ENCODE peak calls at places on chromosomes 12 and 14, in ten cellular contexts. One of them, this sample, is unnamed. For H3K9me3, the result is how much of the 10 kb centered on the place peaks cover.

GRCh38 chr12:115403689-115404088 is 719.7 kb upstream of the TBX3 start:
- DNase-seq in colonic mucosa: no peak
- DNase-seq in adrenal gland: no peak
- DNase-seq in psoas muscle: no peak
- DNase-seq in lung: no peak
- DNase-seq in neural progenitor cell: no peak
- DNase-seq in mucosa of descending colon: no peak
- DNase-seq in CD4-positive, alpha-beta T cell: no peak
- DNase-seq in SK-N-SH: no peak
- DNase-seq in uterus: no peak
- DNase-seq in this sample: no peak

GRCh38 chr14:23399136-23399535 is 8.9 kb downstream of the MYH6 start:
- DNase-seq in uterus: no peak
- DNase-seq in neural progenitor cell: no peak
- DNase-seq in CD4-positive, alpha-beta T cell: no peak
- DNase-seq in adrenal gland: no peak
- DNase-seq in colonic mucosa: no peak
- DNase-seq in lung: no peak
- DNase-seq in SK-N-SH: no peak
- DNase-seq in psoas muscle: no peak
- DNase-seq in mucosa of descending colon: no peak
- DNase-seq in this sample: no peak

GRCh38 chr12:49655595-49656236 is 32.4 kb downstream of the PRPF40B start:
- DNase-seq in colonic mucosa: no peak
- DNase-seq in neural progenitor cell: no peak
- DNase-seq in lung: no peak
- DNase-seq in mucosa of descending colon: no peak
- DNase-seq in CD4-positive, alpha-beta T cell: no peak
- DNase-seq in uterus: no peak
- DNase-seq in SK-N-SH: no peak
- DNase-seq in psoas muscle: no peak
- DNase-seq in adrenal gland: no peak
- DNase-seq in this sample: no peak

GRCh38 chr14:65414961-65415589 is 2.5 kb downstream of the FUT8 start:
- DNase-seq in psoas muscle: no peak
- DNase-seq in SK-N-SH: peak
- DNase-seq in uterus: no peak
- DNase-seq in CD4-positive, alpha-beta T cell: no peak
- DNase-seq in mucosa of descending colon: peak
- DNase-seq in lung: no peak
- DNase-seq in colonic mucosa: no peak
- DNase-seq in neural progenitor cell: peak
- DNase-seq in adrenal gland: no peak
- DNase-seq in this sample: no peak

GRCh38 chr12:75481774-75482173 is 1.2 kb downstream of the GLIPR1 start:
- DNase-seq in adrenal gland: no peak
- DNase-seq in neural progenitor cell: no peak
- DNase-seq in CD4-positive, alpha-beta T cell: no peak
- DNase-seq in SK-N-SH: no peak
- DNase-seq in lung: no peak
- DNase-seq in colonic mucosa: no peak
- DNase-seq in uterus: peak
- DNase-seq in psoas muscle: no peak
- DNase-seq in mucosa of descending colon: no peak
- DNase-seq in this sample: no peak

GRCh38 chr12:1083888-1084262 is 92.9 kb downstream of the ERC1 start:
- DNase-seq in colonic mucosa: no peak
- DNase-seq in uterus: peak
- DNase-seq in lung: no peak
- DNase-seq in SK-N-SH: peak
- DNase-seq in neural progenitor cell: no peak
- DNase-seq in mucosa of descending colon: peak
- DNase-seq in psoas muscle: no peak
- DNase-seq in adrenal gland: peak
- DNase-seq in CD4-positive, alpha-beta T cell: no peak
- DNase-seq in this sample: no peak

GRCh38 chr12:53221203-53222076 is 10.6 kb downstream of the RARG start:
- DNase-seq in neural progenitor cell: peak
- DNase-seq in CD4-positive, alpha-beta T cell: no peak
- DNase-seq in uterus: peak
- DNase-seq in colonic mucosa: peak
- DNase-seq in adrenal gland: peak
- DNase-seq in SK-N-SH: peak
- DNase-seq in psoas muscle: peak
- DNase-seq in lung: peak
- DNase-seq in mucosa of descending colon: peak
- DNase-seq in this sample: no peak

GRCh38 chr12:54222609-54223008 is 33.8 kb upstream of the SMUG1 start:
- DNase-seq in mucosa of descending colon: no peak
- DNase-seq in CD4-positive, alpha-beta T cell: no peak
- DNase-seq in uterus: no peak
- DNase-seq in colonic mucosa: no peak
- DNase-seq in adrenal gland: no peak
- DNase-seq in psoas muscle: no peak
- DNase-seq in lung: no peak
- DNase-seq in neural progenitor cell: no peak
- DNase-seq in SK-N-SH: no peak
- DNase-seq in this sample: no peak

GRCh38 chr12:108985750-108986149 is 35.1 kb downstream of the SVOP start:
- DNase-seq in lung: no peak
- DNase-seq in SK-N-SH: no peak
- DNase-seq in mucosa of descending colon: no peak
- DNase-seq in uterus: no peak
- DNase-seq in adrenal gland: no peak
- DNase-seq in colonic mucosa: no peak
- DNase-seq in neural progenitor cell: no peak
- DNase-seq in CD4-positive, alpha-beta T cell: no peak
- DNase-seq in psoas muscle: no peak
- DNase-seq in this sample: no peak

GRCh38 chr12:56996793-56997545 is 9.4 kb downstream of the ZBTB39 start:
- DNase-seq in colonic mucosa: peak
- DNase-seq in adrenal gland: peak
- DNase-seq in uterus: peak
- DNase-seq in SK-N-SH: no peak
- DNase-seq in CD4-positive, alpha-beta T cell: no peak
- DNase-seq in neural progenitor cell: no peak
- DNase-seq in psoas muscle: no peak
- DNase-seq in mucosa of descending colon: no peak
- DNase-seq in lung: no peak
- DNase-seq in this sample: no peak

DNA sequence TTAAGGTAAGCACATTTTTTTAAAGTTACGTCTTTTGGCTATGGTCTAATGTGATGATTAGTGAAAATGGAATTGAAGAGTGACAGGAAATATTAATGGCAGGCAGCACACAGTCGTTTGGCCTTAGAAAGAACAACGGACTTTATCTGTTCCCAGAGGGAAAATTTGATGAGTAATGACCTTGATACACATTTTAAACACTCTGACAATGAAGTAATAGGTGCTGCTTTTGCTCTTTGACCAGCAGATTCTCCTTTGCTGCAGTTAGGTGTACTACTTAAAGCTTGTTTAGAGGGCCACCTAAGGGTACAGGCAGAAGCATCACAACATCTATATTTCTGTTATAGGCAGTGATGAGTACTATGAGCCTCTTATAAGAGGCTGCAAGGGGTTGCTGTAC is 27.1 kb upstream of the RNU6-8 start:
- DNase-seq in adrenal gland: peak
- DNase-seq in psoas muscle: no peak
- DNase-seq in colonic mucosa: no peak
- DNase-seq in neural progenitor cell: no peak
- DNase-seq in CD4-positive, alpha-beta T cell: no peak
- DNase-seq in uterus: no peak
- DNase-seq in lung: no peak
- DNase-seq in mucosa of descending colon: no peak
- DNase-seq in SK-N-SH: no peak
- DNase-seq in this sample: no peak
- H3K9me3 ChIP-seq in adrenal gland: under half
- H3K9me3 ChIP-seq in psoas muscle: under half
- H3K9me3 ChIP-seq in colonic mucosa: under half
- H3K9me3 ChIP-seq in neural progenitor cell: under half
- H3K9me3 ChIP-seq in CD4-positive, alpha-beta T cell: under half
- H3K9me3 ChIP-seq in uterus: under half
- H3K9me3 ChIP-seq in lung: under half
- H3K9me3 ChIP-seq in mucosa of descending colon: under half
- H3K9me3 ChIP-seq in SK-N-SH: under half
- H3K9me3 ChIP-seq in this sample: under half

DNA sequence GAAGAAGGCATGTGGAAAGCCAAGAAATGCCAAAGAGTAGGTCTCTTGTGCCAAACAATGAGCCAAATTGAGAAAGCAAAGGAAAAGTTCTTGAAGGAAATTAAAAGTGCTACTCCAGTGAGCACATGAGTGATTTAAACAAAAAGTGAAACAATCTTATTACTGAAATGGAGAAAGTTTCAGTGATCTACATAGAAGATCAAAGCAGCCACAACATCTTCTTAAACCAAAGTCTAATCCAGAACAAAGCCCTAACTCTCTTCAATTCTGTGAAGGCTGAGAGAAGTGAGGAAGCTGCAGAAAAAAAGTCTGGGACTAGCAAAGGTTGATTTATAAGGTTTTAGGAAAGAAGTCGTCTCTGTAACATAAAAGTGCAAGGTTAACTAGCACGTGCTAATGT is 259.6 kb downstream of the FLRT2 start:
- DNase-seq in lung: no peak
- DNase-seq in SK-N-SH: no peak
- DNase-seq in uterus: no peak
- DNase-seq in colonic mucosa: no peak
- DNase-seq in mucosa of descending colon: no peak
- DNase-seq in neural progenitor cell: no peak
- DNase-seq in CD4-positive, alpha-beta T cell: no peak
- DNase-seq in psoas muscle: no peak
- DNase-seq in adrenal gland: no peak
- DNase-seq in this sample: no peak
- H3K9me3 ChIP-seq in lung: under half
- H3K9me3 ChIP-seq in SK-N-SH: under half
- H3K9me3 ChIP-seq in uterus: under half
- H3K9me3 ChIP-seq in colonic mucosa: under half
- H3K9me3 ChIP-seq in mucosa of descending colon: under half
- H3K9me3 ChIP-seq in neural progenitor cell: under half
- H3K9me3 ChIP-seq in CD4-positive, alpha-beta T cell: under half
- H3K9me3 ChIP-seq in psoas muscle: under half
- H3K9me3 ChIP-seq in adrenal gland: under half
- H3K9me3 ChIP-seq in this sample: under half

GRCh38 chr14:104638927-104639450 is 34.4 kb upstream of the TMEM179 start:
- DNase-seq in mucosa of descending colon: no peak
- DNase-seq in SK-N-SH: peak
- DNase-seq in uterus: no peak
- DNase-seq in CD4-positive, alpha-beta T cell: no peak
- DNase-seq in neural progenitor cell: no peak
- DNase-seq in adrenal gland: no peak
- DNase-seq in colonic mucosa: no peak
- DNase-seq in lung: no peak
- DNase-seq in psoas muscle: no peak
- DNase-seq in this sample: no peak
- H3K9me3 ChIP-seq in mucosa of descending colon: under half
- H3K9me3 ChIP-seq in SK-N-SH: under half
- H3K9me3 ChIP-seq in uterus: under half
- H3K9me3 ChIP-seq in CD4-positive, alpha-beta T cell: under half
- H3K9me3 ChIP-seq in neural progenitor cell: under half
- H3K9me3 ChIP-seq in adrenal gland: under half
- H3K9me3 ChIP-seq in colonic mucosa: under half
- H3K9me3 ChIP-seq in lung: under half
- H3K9me3 ChIP-seq in psoas muscle: under half
- H3K9me3 ChIP-seq in this sample: under half

DNA sequence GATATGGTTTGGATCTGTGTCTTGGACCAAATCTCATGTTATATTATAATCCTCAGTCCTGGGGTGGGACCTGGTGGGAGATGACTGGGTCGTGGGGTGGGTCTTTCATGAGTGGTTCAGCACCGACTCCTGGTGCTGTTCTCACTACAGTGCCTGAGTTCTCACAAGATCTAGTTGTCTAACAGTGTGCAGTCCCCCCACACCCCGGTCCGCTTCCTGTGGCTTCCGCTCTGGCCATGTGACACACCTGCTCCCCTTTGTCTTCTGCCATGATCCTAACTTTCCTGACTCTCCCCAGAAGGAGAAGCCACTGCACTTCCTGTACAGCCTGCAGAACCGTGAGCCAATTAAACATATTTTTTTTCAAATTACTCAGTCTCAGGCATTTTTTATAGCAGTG is 1262.2 kb downstream of the TMEM121 start:
- DNase-seq in colonic mucosa: no peak
- DNase-seq in SK-N-SH: no peak
- DNase-seq in mucosa of descending colon: no peak
- DNase-seq in adrenal gland: no peak
- DNase-seq in neural progenitor cell: no peak
- DNase-seq in psoas muscle: no peak
- DNase-seq in lung: no peak
- DNase-seq in CD4-positive, alpha-beta T cell: no peak
- DNase-seq in uterus: no peak
- DNase-seq in this sample: no peak
- H3K9me3 ChIP-seq in colonic mucosa: under half
- H3K9me3 ChIP-seq in SK-N-SH: under half
- H3K9me3 ChIP-seq in mucosa of descending colon: under half
- H3K9me3 ChIP-seq in adrenal gland: under half
- H3K9me3 ChIP-seq in neural progenitor cell: under half
- H3K9me3 ChIP-seq in psoas muscle: under half
- H3K9me3 ChIP-seq in lung: under half
- H3K9me3 ChIP-seq in CD4-positive, alpha-beta T cell: under half
- H3K9me3 ChIP-seq in uterus: under half
- H3K9me3 ChIP-seq in this sample: under half

GRCh38 chr12:99486277-99486676 is 161.3 kb upstream of the GARIN6 start:
- DNase-seq in adrenal gland: no peak
- DNase-seq in mucosa of descending colon: no peak
- DNase-seq in colonic mucosa: no peak
- DNase-seq in uterus: no peak
- DNase-seq in lung: no peak
- DNase-seq in SK-N-SH: no peak
- DNase-seq in neural progenitor cell: no peak
- DNase-seq in psoas muscle: no peak
- DNase-seq in CD4-positive, alpha-beta T cell: no peak
- DNase-seq in this sample: no peak
- H3K9me3 ChIP-seq in adrenal gland: under half
- H3K9me3 ChIP-seq in mucosa of descending colon: under half
- H3K9me3 ChIP-seq in colonic mucosa: under half
- H3K9me3 ChIP-seq in uterus: under half
- H3K9me3 ChIP-seq in lung: under half
- H3K9me3 ChIP-seq in SK-N-SH: under half
- H3K9me3 ChIP-seq in neural progenitor cell: under half
- H3K9me3 ChIP-seq in psoas muscle: under half
- H3K9me3 ChIP-seq in CD4-positive, alpha-beta T cell: under half
- H3K9me3 ChIP-seq in this sample: under half

DNA sequence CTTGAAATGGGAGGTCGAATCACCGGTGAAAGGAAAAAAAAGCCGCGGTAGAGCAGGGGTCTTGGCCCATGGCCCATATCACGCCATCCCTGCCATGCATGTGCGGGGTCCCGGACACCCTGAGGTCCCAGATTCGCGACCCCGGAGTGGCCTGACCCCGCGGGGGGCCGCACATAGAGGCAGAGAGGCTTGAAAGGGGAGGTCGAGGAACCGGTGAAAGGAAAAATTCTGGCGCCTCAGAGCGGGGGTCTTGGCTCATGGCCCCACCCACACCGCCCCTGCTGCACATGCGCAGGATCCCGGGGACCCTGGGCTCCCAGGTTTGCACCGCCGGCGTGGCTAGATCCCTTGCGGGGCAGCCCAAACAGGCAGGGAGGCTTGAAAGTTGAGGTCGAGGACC is 319.8 kb downstream of the ALG10 start:
- DNase-seq in SK-N-SH: no peak
- DNase-seq in lung: no peak
- DNase-seq in adrenal gland: no peak
- DNase-seq in CD4-positive, alpha-beta T cell: no peak
- DNase-seq in mucosa of descending colon: no peak
- DNase-seq in psoas muscle: no peak
- DNase-seq in uterus: no peak
- DNase-seq in neural progenitor cell: no peak
- DNase-seq in colonic mucosa: no peak
- DNase-seq in this sample: no peak
- H3K9me3 ChIP-seq in SK-N-SH: under half
- H3K9me3 ChIP-seq in lung: under half
- H3K9me3 ChIP-seq in adrenal gland: under half
- H3K9me3 ChIP-seq in CD4-positive, alpha-beta T cell: under half
- H3K9me3 ChIP-seq in mucosa of descending colon: half or more
- H3K9me3 ChIP-seq in psoas muscle: under half
- H3K9me3 ChIP-seq in uterus: under half
- H3K9me3 ChIP-seq in neural progenitor cell: under half
- H3K9me3 ChIP-seq in colonic mucosa: under half
- H3K9me3 ChIP-seq in this sample: under half